ENCODE peak calls at places on chromosomes 1 and 21, in six cellular contexts. O is neural progenitor cell, E is right cardiac atrium, M is PC-9, F is sigmoid colon, U is GM12878. Y is an unnamed sample. For H3K27me3, the result is how much of the 10 kb centered on the place peaks cover.

GRCh38 chr1:231318015-231318355 is 19.7 kb downstream of the EXOC8 start:
- DNase-seq in U (no peak), F (no peak), E (no peak), O (no peak), M (no peak), Y (no peak)

GRCh38 chr1:207256869-207257268 is 64.6 kb upstream of the CD55 start:
- DNase-seq in O (no peak), F (no peak), E (no peak), M (no peak), U (no peak), Y (no peak)

GRCh38 chr1:81999364-81999763 is 198.6 kb downstream of the ADGRL2 start:
- DNase-seq in E (no peak), U (no peak), F (no peak), O (no peak), M (no peak), Y (no peak)

GRCh38 chr1:20366076-20366765 is 75.5 kb downstream of the VWA5B1 start:
- DNase-seq in O (peak), M (no peak), F (peak), U (no peak), E (no peak), Y (peak)

GRCh38 chr1:15616704-15617172 is 520 bp upstream of the DDI2 start:
- DNase-seq in F (peak), E (peak), U (no peak), O (peak), M (no peak), Y (no peak)

GRCh38 chr1:41245659-41246058 is 3.6 kb upstream of the SCMH1 start:
- DNase-seq in E (no peak), U (no peak), O (no peak), F (no peak), M (no peak), Y (no peak)

GRCh38 chr1:54851928-54852524 is 35.0 kb downstream of the DHCR24 start:
- DNase-seq in M (no peak), O (no peak), F (no peak), E (no peak), U (no peak), Y (no peak)

GRCh38 chr1:221648201-221648600 is 93.7 kb downstream of the DUSP10 start:
- DNase-seq in O (no peak), E (no peak), U (no peak), F (no peak), M (no peak), Y (no peak)

GRCh38 chr1:69991644-69992043 is 213.7 kb downstream of the LRRC40 start:
- DNase-seq in O (no peak), M (no peak), E (no peak), U (no peak), F (no peak), Y (no peak)

GRCh38 chr1:227526524-227526923 is 36.8 kb upstream of the ZNF678 start:
- DNase-seq in M (no peak), O (no peak), E (no peak), F (no peak), U (no peak), Y (no peak)

GRCh38 chr1:218401896-218402770 is 57.0 kb downstream of the TGFB2 start:
- DNase-seq in E (no peak), F (peak), O (no peak), M (no peak), U (no peak), Y (no peak)

GRCh38 chr1:19648239-19648638 is 4.1 kb downstream of the NBL1 start:
- DNase-seq in O (no peak), F (no peak), M (no peak), U (no peak), E (no peak), Y (no peak)

GRCh38 chr1:61053712-61054608 is 28.4 kb upstream of the NFIA start:
- DNase-seq in O (peak), E (peak), F (peak), U (no peak), M (peak), Y (peak)

GRCh38 chr1:53769780-53770179 is 30.8 kb upstream of the GLIS1 start:
- DNase-seq in O (no peak), F (no peak), M (no peak), E (no peak), U (no peak), Y (no peak)

GRCh38 chr1:153962088-153963029 is 978 bp downstream of the SLC39A1 start:
- DNase-seq in E (peak), O (no peak), U (no peak), F (peak), M (peak), Y (peak)

GRCh38 chr1:164565356-164565755 is 6.4 kb downstream of the PBX1 start:
- DNase-seq in F (no peak), E (no peak), U (no peak), M (no peak), O (peak), Y (no peak)

GRCh38 chr1:22619252-22619651 is 17.2 kb upstream of the C1QA start:
- DNase-seq in M (no peak), U (no peak), E (no peak), O (no peak), F (no peak), Y (no peak)

GRCh38 chr1:212607206-212607923 is 1.2 kb upstream of the ATF3 start:
- DNase-seq in O (peak), U (no peak), F (peak), E (peak), M (peak), Y (no peak)

GRCh38 chr1:167165219-167165618 is 55.5 kb upstream of the POU2F1 start:
- DNase-seq in E (no peak), M (no peak), O (no peak), U (no peak), F (no peak), Y (no peak)

GRCh38 chr1:36225298-36225899 is 1.2 kb downstream of the THRAP3 start:
- DNase-seq in M (no peak), E (no peak), F (no peak), U (no peak), O (no peak), Y (no peak)

GRCh38 chr1:207862241-207862787 is 48.6 kb downstream of the CD34 start:
- DNase-seq in F (no peak), M (no peak), U (no peak), O (no peak), E (no peak), Y (no peak)

GRCh38 chr1:117059334-117059677 is 820 bp upstream of the TTF2 start:
- DNase-seq in O (no peak), U (peak), F (no peak), E (peak), M (peak), Y (peak)

GRCh38 chr1:197235355-197235754 is 32.7 kb upstream of the CRB1 start:
- DNase-seq in M (no peak), E (no peak), U (no peak), O (no peak), F (no peak), Y (no peak)

GRCh38 chr1:13587256-13588030 is 3.8 kb downstream of the PDPN start:
- DNase-seq in E (no peak), M (no peak), O (no peak), F (no peak), U (no peak), Y (no peak)

GRCh38 chr1:116292929-116293725 is 79.9 kb upstream of the ATP1A1 start:
- DNase-seq in M (no peak), U (no peak), F (no peak), O (no peak), E (no peak), Y (no peak)

GRCh38 chr1:236066828-236067386 is 2.0 kb upstream of the NID1 start:
- DNase-seq in E (peak), O (no peak), F (peak), M (no peak), U (peak), Y (peak)

GRCh38 chr1:201016943-201017827 is 6.3 kb downstream of the KIF21B start:
- DNase-seq in F (no peak), M (no peak), U (no peak), E (peak), O (no peak), Y (peak)
- H3K27me3 ChIP-seq in F (under half), M (under half), U (under half), E (under half), O (under half), Y (under half)

DNA sequence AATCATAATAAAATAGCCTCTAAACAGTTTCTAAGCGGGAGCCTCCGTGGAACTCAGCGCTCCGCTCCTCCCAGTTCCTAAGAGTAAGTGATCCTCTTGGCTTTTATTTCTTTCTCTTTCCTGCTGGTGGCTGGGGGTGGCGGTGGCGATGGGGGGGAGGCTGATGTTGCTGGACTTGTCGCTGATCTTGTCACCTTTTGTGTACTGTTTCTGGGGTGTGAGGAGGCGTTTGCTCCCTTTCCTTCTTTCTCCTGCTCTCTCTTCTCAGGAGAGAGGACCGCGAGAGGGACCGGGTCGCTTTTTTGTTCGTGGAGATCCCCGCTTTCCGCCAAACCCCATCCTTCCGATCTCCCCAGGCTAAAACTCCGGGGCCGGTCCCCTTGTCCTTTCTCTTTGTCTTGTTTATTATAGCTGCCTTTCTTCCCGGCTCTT is 882 bp downstream of the PROX1 start:
- DNase-seq in M (no peak), O (no peak), E (peak), U (no peak), F (no peak), Y (no peak)
- H3K27me3 ChIP-seq in M (under half), O (half or more), E (under half), U (under half), F (under half), Y (under half)

GRCh38 chr1:92993581-92993980 is 32.3 kb upstream of the DIPK1A start:
- DNase-seq in M (no peak), O (no peak), U (no peak), E (no peak), F (no peak), Y (no peak)

GRCh38 chr1:92998829-92999228 is 37.6 kb upstream of the DIPK1A start:
- DNase-seq in E (no peak), O (no peak), M (no peak), U (no peak), F (no peak), Y (no peak)

GRCh38 chr1:92995420-92996130 is 34.3 kb upstream of the DIPK1A start:
- DNase-seq in M (no peak), F (no peak), U (no peak), E (no peak), O (no peak), Y (no peak)

GRCh38 chr1:92994105-92994712 is 32.9 kb upstream of the DIPK1A start:
- DNase-seq in U (no peak), F (peak), M (peak), E (no peak), O (peak), Y (no peak)

GRCh38 chr1:92996131-92996463 is 34.8 kb upstream of the DIPK1A start:
- DNase-seq in U (no peak), E (no peak), F (no peak), O (no peak), M (no peak), Y (no peak)
- H3K27me3 ChIP-seq in U (under half), E (under half), F (under half), O (under half), M (under half), Y (under half)

GRCh38 chr21:31339736-31340135 is 4.3 kb downstream of the TIAM1 start:
- DNase-seq in E (no peak), U (no peak), F (no peak), O (no peak), M (no peak), Y (no peak)

GRCh38 chr21:31340499-31340898 is 3.6 kb downstream of the TIAM1 start:
- DNase-seq in M (no peak), F (no peak), E (no peak), O (no peak), U (no peak), Y (no peak)

GRCh38 chr21:31342328-31342727 is 1.7 kb downstream of the TIAM1 start:
- DNase-seq in U (no peak), O (no peak), F (no peak), E (no peak), M (no peak), Y (no peak)

GRCh38 chr21:31343030-31343510 is 991 bp downstream of the TIAM1 start:
- DNase-seq in E (no peak), U (no peak), M (no peak), O (no peak), F (no peak), Y (no peak)

GRCh38 chr21:31340942-31341487 is 3.0 kb downstream of the TIAM1 start:
- DNase-seq in M (no peak), U (no peak), O (no peak), F (no peak), E (no peak), Y (no peak)
- H3K27me3 ChIP-seq in M (under half), U (under half), O (under half), F (under half), E (under half), Y (under half)

GRCh38 chr1:93965888-93966287 is 56.7 kb upstream of the GCLM start:
- DNase-seq in O (no peak), F (no peak), E (no peak), M (no peak), U (no peak), Y (no peak)
- H3K27me3 ChIP-seq in O (under half), F (under half), E (under half), M (under half), U (under half), Y (under half)

GRCh38 chr1:3065797-3066196 is 3.2 kb upstream of the PRDM16 start:
- DNase-seq in U (no peak), E (peak), O (no peak), F (peak), M (no peak), Y (no peak)

GRCh38 chr1:3066250-3066711 is 2.7 kb upstream of the PRDM16 start:
- DNase-seq in M (peak), F (peak), O (peak), U (no peak), E (peak), Y (peak)

GRCh38 chr1:3064901-3065300 is 4.1 kb upstream of the PRDM16 start:
- DNase-seq in O (no peak), U (no peak), E (peak), M (no peak), F (peak), Y (no peak)

GRCh38 chr1:3064296-3064850 is 4.6 kb upstream of the PRDM16 start:
- DNase-seq in E (peak), U (no peak), F (peak), M (no peak), O (no peak), Y (peak)

DNA sequence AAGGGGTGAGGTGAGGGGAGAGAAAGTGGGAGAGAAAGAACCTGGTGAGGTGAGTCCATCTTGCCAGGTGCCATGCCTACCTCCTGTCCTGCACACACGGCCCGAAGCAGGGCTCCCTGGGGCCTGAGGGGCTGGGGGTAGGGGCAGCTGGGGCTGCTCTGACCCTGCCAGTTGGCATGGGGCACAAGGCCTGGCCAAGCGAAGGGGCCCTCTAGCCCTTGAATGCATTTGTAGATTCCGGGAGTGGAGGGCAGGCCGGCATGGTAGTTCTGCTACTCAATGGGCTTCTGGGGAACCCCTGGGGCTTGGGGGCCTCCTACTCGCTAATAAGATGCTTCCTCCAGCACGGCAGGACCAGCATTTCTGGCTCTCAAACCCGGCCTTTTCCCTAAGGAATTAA is 3.6 kb upstream of the PRDM16 start:
- DNase-seq in O (no peak), M (no peak), F (peak), E (peak), U (no peak), Y (peak)
- H3K27me3 ChIP-seq in O (half or more), M (under half), F (half or more), E (under half), U (under half), Y (half or more)

GRCh38 chr21:44929799-44930542 is 9.3 kb upstream of the ITGB2 start:
- DNase-seq in F (no peak), O (no peak), M (no peak), E (peak), U (no peak), Y (peak)
- H3K27me3 ChIP-seq in F (under half), O (half or more), M (under half), E (under half), U (under half), Y (under half)

DNA sequence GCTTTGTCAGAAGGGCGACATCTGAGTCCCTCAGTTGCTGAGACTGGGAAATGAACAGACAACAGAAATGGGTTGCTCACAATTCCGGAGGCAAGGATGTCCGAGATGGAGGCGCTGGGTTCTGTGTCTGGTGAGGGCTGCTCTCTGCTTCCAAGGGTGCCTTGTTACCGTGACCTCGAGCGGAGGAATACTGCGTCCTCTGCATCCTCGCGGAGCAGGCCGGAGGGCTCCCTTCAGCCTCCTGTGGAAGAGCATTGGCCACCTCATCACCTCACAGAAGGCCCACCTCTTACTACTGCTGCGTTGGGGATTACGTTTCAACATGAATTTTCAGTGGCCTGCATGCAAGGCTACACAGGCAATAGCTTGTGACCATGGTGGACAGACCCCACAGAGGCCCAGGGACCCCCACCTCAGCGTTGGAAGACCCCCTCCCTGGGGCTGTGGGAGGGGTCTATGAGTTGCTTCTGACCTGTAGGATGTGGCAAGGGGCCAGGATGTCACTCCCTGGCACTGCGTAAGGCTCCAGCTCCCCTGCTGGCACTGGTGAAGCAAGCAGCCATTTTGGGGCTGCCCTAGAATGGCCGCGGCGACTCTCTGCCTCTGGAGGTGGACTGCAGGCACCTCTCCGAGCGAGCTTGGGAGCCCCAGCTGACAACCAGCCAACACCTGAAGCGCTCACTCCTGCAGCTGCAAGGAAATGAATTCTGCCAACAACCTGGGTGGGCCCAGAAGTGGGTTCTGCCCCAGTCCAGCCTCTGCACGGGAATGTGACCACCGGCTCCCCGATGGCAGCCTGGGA is 36.3 kb upstream of the COL6A1 start:
- DNase-seq in F (no peak), U (no peak), E (peak), M (no peak), O (no peak), Y (no peak)
- H3K27me3 ChIP-seq in F (under half), U (under half), E (under half), M (under half), O (under half), Y (under half)